ENCODE peak calls at places on chromosomes 7 and 10, in five cellular contexts. A is amniotic stem cell; Q is naive thymus-derived CD8-positive, alpha-beta T cell; H is M059J; T is mammary epithelial cell. Y is an unnamed sample.

GRCh38 chr10:110462308-110463095 is 35.2 kb upstream of the DUSP5 start:
- DNase-seq in A (no peak), Q (no peak), H (no peak), T (no peak), Y (no peak)

GRCh38 chr7:17645500-17645899 is 294.8 kb downstream of the SNX13 start:
- DNase-seq in A (no peak), Q (no peak), H (no peak), T (no peak), Y (no peak)

GRCh38 chr7:8056431-8056830 is 87.8 kb downstream of the GLCCI1 start:
- DNase-seq in A (no peak), Q (no peak), H (no peak), T (no peak), Y (no peak)

GRCh38 chr10:33116293-33116697 is 158.3 kb upstream of the ITGB1 start:
- DNase-seq in A (no peak), Q (no peak), H (peak), T (no peak), Y (no peak)

GRCh38 chr7:128172151-128172550 is 68.9 kb upstream of the LEP start:
- DNase-seq in A (no peak), Q (no peak), H (no peak), T (no peak), Y (no peak)

GRCh38 chr7:102415685-102416225 is 17.6 kb upstream of the ORAI2 start:
- DNase-seq in A (no peak), Q (peak), H (no peak), T (no peak), Y (peak)

GRCh38 chr7:125046767-125047166 is 117.1 kb upstream of the POT1 start:
- DNase-seq in A (no peak), Q (no peak), H (no peak), T (no peak), Y (no peak)

GRCh38 chr10:44830022-44830421 is 81.1 kb upstream of the TMEM72 start:
- DNase-seq in A (no peak), Q (no peak), H (peak), T (peak), Y (no peak)

GRCh38 chr10:82377608-82378007 is 502.6 kb downstream of the NRG3 start:
- DNase-seq in A (no peak), Q (no peak), H (no peak), T (peak), Y (no peak)

GRCh38 chr7:96996111-96996936 is 9.0 kb upstream of the DLX6 start:
- DNase-seq in A (no peak), Q (no peak), H (peak), T (no peak), Y (no peak)

GRCh38 chr7:53272081-53272480 is 236.6 kb downstream of the POM121L12 start:
- DNase-seq in A (no peak), Q (no peak), H (no peak), T (no peak), Y (no peak)

GRCh38 chr10:60208676-60209269 is 180.9 kb downstream of the ANK3 start:
- DNase-seq in A (peak), Q (no peak), H (peak), T (peak), Y (no peak)

GRCh38 chr7:67791918-67792317 is 795.3 kb downstream of the TYW1 start:
- DNase-seq in A (no peak), Q (no peak), H (no peak), T (no peak), Y (no peak)

GRCh38 chr10:108090476-108091215 is 926.1 kb upstream of the SORCS1 start:
- DNase-seq in A (no peak), Q (no peak), H (peak), T (peak), Y (no peak)

GRCh38 chr7:148772297-148773089 is 73.8 kb downstream of the CUL1 start:
- DNase-seq in A (peak), Q (no peak), H (peak), T (peak), Y (no peak)

GRCh38 chr10:10745281-10745680 is 272.4 kb upstream of the CELF2 start:
- DNase-seq in A (no peak), Q (no peak), H (no peak), T (no peak), Y (no peak)

GRCh38 chr7:50497068-50497642 is 47.0 kb upstream of the FIGNL1 start:
- DNase-seq in A (peak), Q (no peak), H (peak), T (peak), Y (no peak)

GRCh38 chr7:135510603-135511183 is 791 bp upstream of the CNOT4 start:
- DNase-seq in A (no peak), Q (no peak), H (no peak), T (no peak), Y (no peak)

GRCh38 chr7:50957855-50958254 is 175.2 kb upstream of the GRB10 start:
- DNase-seq in A (no peak), Q (no peak), H (no peak), T (no peak), Y (no peak)

GRCh38 chr10:131206136-131206995 is 105.2 kb downstream of the TCERG1L start:
- DNase-seq in A (no peak), Q (no peak), H (no peak), T (no peak), Y (no peak)